ENCODE peak calls at places on chromosomes 6 and 20, in six cellular contexts. R, E, A, J, K and D are unnamed samples.

GRCh38 chr6:160141001-160141726 is 19.5 kb downstream of the SLC22A1 start:
- DNase-seq in A (peak; percentile 70), R (no peak), K (no peak), J (no peak), E (peak; percentile 71), D (peak; percentile 92)

GRCh38 chr20:35598899-35599775 is 16.5 kb upstream of the SPAG4 start:
- DNase-seq in A (no peak), R (no peak), E (no peak), J (no peak), K (peak; percentile 60), D (no peak)

GRCh38 chr6:69802995-69803394 is 6.2 kb upstream of the LMBRD1 start:
- DNase-seq in R (no peak), J (no peak), A (no peak), K (no peak), E (no peak), D (no peak)

GRCh38 chr20:32312718-32313424 is 35.4 kb downstream of the KIF3B start:
- DNase-seq in R (no peak), A (no peak), J (no peak), E (no peak), K (no peak), D (no peak)

GRCh38 chr6:95431637-95432228 is 145.6 kb upstream of the MANEA start:
- DNase-seq in K (peak; percentile 61), R (no peak), E (peak; percentile 48), A (peak; percentile 67), J (peak; percentile 1), D (peak; percentile 62)

GRCh38 chr6:3650959-3651697 is 100.4 kb downstream of the PXDC1 start:
- DNase-seq in R (no peak), E (no peak), K (no peak), J (no peak), A (no peak), D (no peak)

GRCh38 chr6:170393807-170394399 is 87.3 kb downstream of the FAM120B start:
- DNase-seq in J (no peak), A (no peak), E (no peak), R (no peak), K (no peak), D (no peak)

GRCh38 chr20:6030453-6031080 is 23.3 kb downstream of the LRRN4 start:
- DNase-seq in K (no peak), E (no peak), A (no peak), J (no peak), R (no peak), D (no peak)

GRCh38 chr20:13995086-13995665 is at the start of gene MACROD2:
- DNase-seq in R (peak; percentile 95), K (peak; percentile 98), J (peak; percentile 38), A (peak; percentile 73), E (peak; percentile 99), D (peak; percentile 91)

GRCh38 chr6:125584468-125584939 is 164.9 kb upstream of the HEY2 start:
- DNase-seq in E (peak; percentile 69), K (no peak), R (no peak), J (no peak), A (no peak), D (peak; percentile 18)

GRCh38 chr6:116382587-116382986 is 11.8 kb downstream of the DSE start:
- DNase-seq in E (no peak), J (no peak), A (no peak), K (no peak), R (no peak), D (no peak)

GRCh38 chr20:38395165-38395564 is 40.0 kb downstream of the SNHG17 start:
- DNase-seq in R (no peak), A (peak; percentile 34), K (no peak), J (no peak), E (no peak), D (no peak)

GRCh38 chr20:48999890-49000870 is 45.9 kb upstream of the CSE1L start:
- DNase-seq in J (no peak), R (no peak), A (no peak), K (no peak), E (no peak), D (no peak)

GRCh38 chr6:169029861-169030260 is 223.8 kb downstream of the THBS2 start:
- DNase-seq in J (no peak), R (no peak), K (no peak), E (no peak), A (no peak), D (no peak)

GRCh38 chr6:96162711-96163120 is 146.9 kb downstream of the FUT9 start:
- DNase-seq in E (no peak), A (no peak), R (no peak), K (no peak), J (no peak), D (no peak)

GRCh38 chr6:158024566-158025297 is 43.1 kb downstream of the SYNJ2 start:
- DNase-seq in R (peak; percentile 14), A (no peak), E (no peak), K (no peak), J (no peak), D (no peak)

GRCh38 chr6:158027590-158028285 is 46.1 kb downstream of the SYNJ2 start:
- DNase-seq in K (no peak), E (no peak), J (no peak), A (peak; percentile 25), R (peak; percentile 40), D (no peak)

GRCh38 chr6:158026901-158027589 is 45.4 kb downstream of the SYNJ2 start:
- DNase-seq in K (no peak), R (peak; percentile 44), A (no peak), J (no peak), E (no peak), D (no peak)

GRCh38 chr6:158028421-158028820 is 46.8 kb downstream of the SYNJ2 start:
- DNase-seq in A (no peak), E (no peak), K (no peak), J (no peak), R (peak; percentile 37), D (no peak)

GRCh38 chr6:158026054-158026900 is 44.6 kb downstream of the SYNJ2 start:
- DNase-seq in R (peak; percentile 73), A (peak; percentile 99), K (peak; percentile 70), J (peak; percentile 80), E (peak; percentile 74), D (no peak)
- TF ChIP-seq CTCF in R (peak; percentile 64), A (peak; percentile 71), K (peak; percentile 23), J (peak; percentile 96), E (no peak), D (no peak)

DNA sequence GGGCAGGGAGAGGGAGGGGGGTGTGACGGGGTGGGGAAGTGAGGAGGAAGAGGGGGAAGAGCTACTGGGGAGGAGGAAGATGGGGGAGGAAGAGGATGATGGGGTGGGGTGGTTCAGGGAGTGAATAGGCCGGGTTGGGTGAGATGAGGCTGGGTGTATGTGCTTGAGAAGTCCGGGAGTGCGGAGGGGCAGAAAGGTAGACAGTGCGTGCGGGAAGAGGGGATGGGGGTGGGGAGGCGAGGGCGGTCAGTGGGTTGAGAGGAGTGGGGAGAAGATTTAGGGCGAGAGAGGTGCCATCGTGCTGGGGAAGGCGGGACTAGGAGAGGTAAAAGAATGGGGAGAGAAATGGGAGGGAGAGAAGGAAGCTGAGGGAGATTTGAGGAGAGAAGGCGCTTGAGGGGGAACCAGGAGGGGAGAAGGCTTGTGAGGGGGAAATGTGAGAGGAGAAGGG is 30.9 kb upstream of the NOTCH4 start:
- DNase-seq in K (no peak), R (no peak), A (no peak), J (no peak), E (no peak), D (no peak)
- TF ChIP-seq CTCF in K (no peak), R (no peak), A (no peak), J (no peak), E (no peak), D (no peak)

GRCh38 chr20:51763965-51764602 is 4.1 kb downstream of the ATP9A start:
- DNase-seq in K (no peak), A (peak; percentile 23), J (no peak), R (no peak), E (no peak), D (no peak)

GRCh38 chr20:51769941-51770615 is 1.9 kb upstream of the ATP9A start:
- DNase-seq in A (no peak), R (no peak), E (no peak), K (no peak), J (no peak), D (no peak)

GRCh38 chr20:51768759-51769517 is 748 bp upstream of the ATP9A start:
- DNase-seq in E (no peak), A (peak; percentile 7), J (no peak), R (no peak), K (no peak), D (no peak)

GRCh38 chr20:51767867-51768758 is at the start of gene ATP9A:
- DNase-seq in K (peak; percentile 45), E (peak; percentile 49), A (peak; percentile 31), R (no peak), J (no peak), D (no peak)

DNA sequence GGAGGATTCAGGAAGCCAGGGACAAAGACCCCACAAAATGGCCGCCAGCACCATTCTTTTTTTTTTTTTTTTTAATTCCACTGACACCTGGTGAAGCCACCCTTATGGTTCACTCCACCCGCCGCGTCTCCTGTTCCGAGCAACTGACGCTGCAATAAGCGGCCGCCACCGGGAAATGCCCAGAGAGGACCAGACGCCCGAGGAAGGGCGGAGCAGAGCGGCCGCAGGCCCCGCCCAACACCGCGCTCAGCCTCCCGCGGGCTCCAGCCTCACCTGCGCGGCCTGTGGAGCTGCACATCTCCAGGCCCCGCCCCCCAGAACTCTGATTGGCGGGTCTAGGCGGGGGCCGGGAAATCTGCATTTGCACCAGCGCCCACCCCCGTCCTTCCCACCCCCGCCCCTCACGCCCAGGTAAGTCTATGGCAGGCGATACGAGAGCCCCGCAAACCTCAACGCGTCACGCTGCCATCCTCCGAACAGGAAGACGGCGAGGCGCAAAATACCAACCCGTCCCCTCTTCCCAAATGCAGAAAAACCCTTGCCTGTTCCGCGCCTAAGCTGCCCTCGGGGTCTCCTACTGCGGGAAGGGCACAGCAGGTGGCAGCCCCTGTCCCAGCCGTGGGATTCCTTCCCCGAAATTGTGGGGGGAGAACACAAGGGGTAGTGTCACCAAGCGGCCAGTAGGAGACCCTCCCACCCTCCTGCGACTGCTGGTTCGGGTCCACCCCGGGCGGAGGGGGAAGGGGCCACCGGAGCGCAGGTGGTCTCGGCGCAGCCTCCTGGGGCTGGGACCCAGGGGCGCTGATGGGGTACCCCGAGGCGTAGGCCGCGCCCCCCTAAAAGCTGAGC is 948 bp downstream of the ATP9A start:
- DNase-seq in K (peak; percentile 92), R (peak; percentile 90), A (peak; percentile 14), J (peak; percentile 38), E (peak; percentile 97), D (peak; percentile 62)
- TF ChIP-seq CTCF in K (no peak), R (peak; percentile 24), A (peak; percentile 33), J (no peak), E (peak; percentile 59), D (peak; percentile 1)

DNA sequence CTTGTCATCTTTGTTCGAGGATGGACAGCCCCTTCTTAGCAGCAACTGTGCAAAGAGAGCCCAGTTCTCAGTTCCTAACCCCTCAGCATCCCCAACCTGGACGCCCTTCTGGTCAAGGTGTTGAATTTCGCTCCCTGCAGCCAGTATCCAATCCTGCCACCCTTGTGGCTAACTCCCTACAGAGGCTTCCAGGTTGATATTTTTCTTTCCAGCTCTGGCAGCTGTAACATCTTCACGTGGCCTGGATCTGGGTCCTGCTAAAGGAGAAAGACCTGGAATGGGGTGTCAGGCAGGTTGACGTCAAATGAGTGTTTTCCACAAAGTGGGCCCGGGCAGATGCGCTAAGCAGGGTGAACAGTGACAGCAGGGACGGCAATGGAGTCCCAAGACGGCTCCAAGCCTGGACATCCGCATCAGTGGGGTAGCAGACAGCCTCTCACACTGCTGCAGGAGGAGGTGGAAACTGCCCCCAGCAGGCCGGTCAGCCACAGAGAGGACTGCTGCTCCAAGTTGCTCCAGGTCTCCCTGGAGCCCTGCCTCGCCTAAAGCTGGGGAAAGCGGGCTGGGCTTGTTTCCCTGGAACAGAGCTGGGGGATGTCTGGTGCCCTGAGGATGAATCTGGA is 1.0 kb upstream of the YTHDF1 start:
- DNase-seq in A (no peak), K (no peak), R (no peak), E (peak; percentile 14), J (no peak), D (no peak)
- TF ChIP-seq CTCF in A (no peak), K (no peak), R (no peak), E (no peak), J (no peak), D (no peak)